ENCODE peak calls at places on chromosomes 3 and 15, in seven cellular contexts. L is sigmoid colon, E is heart left ventricle, R is tibial nerve, O is thyroid gland, I is K562, Q is HCT116. Y is an unnamed sample. For H3K4me1 and H3K9me3, the result is how much of the 10 kb centered on the place peaks cover.

GRCh38 chr3:52353291-52353855 is 37.3 kb downstream of the DNAH1 start:
- DNase-seq in L (no peak), E (peak), R (no peak), O (no peak), I (no peak), Q (no peak), Y (no peak)

GRCh38 chr3:133992951-133993595 is 36.7 kb downstream of the SLCO2A1 start:
- DNase-seq in L (peak), E (no peak), R (no peak), O (no peak), I (no peak), Q (no peak), Y (no peak)

GRCh38 chr3:197224034-197224444 is 74.4 kb downstream of the DLG1 start:
- DNase-seq in L (no peak), E (no peak), R (no peak), O (no peak), I (peak), Q (peak), Y (no peak)

GRCh38 chr15:39748276-39748675 is 34.4 kb downstream of the FSIP1 start:
- DNase-seq in L (no peak), E (no peak), R (no peak), O (no peak), I (no peak), Q (no peak), Y (no peak)

GRCh38 chr3:98884675-98885371 is 16.7 kb downstream of the DCBLD2 start:
- DNase-seq in L (no peak), E (no peak), R (no peak), O (no peak), I (no peak), Q (no peak), Y (no peak)

GRCh38 chr3:151402349-151402748 is 17.8 kb upstream of the P2RY12 start:
- DNase-seq in L (no peak), E (no peak), R (no peak), O (no peak), I (no peak), Q (no peak), Y (no peak)

GRCh38 chr15:37045859-37046318 is 54.5 kb downstream of the MEIS2 start:
- DNase-seq in L (no peak), E (no peak), R (no peak), O (no peak), I (no peak), Q (no peak), Y (no peak)

GRCh38 chr3:22399566-22399965 is 648.6 kb upstream of the ZNF385D start:
- DNase-seq in L (no peak), E (no peak), R (no peak), O (no peak), I (no peak), Q (no peak), Y (no peak)

GRCh38 chr3:129114455-129114854 is 7.1 kb downstream of the RAB43 start:
- DNase-seq in L (no peak), E (no peak), R (no peak), O (no peak), I (no peak), Q (no peak), Y (no peak)

GRCh38 chr3:149658444-149659172 is 783 bp upstream of the WWTR1 start:
- DNase-seq in L (peak), E (peak), R (peak), O (peak), I (no peak), Q (peak), Y (peak)

GRCh38 chr3:32910954-32911353 is 40.5 kb upstream of the CCR4 start:
- DNase-seq in L (no peak), E (no peak), R (no peak), O (no peak), I (no peak), Q (no peak), Y (no peak)

GRCh38 chr3:147392083-147392916 is 14.0 kb downstream of the ZIC4 start:
- DNase-seq in L (peak), E (no peak), R (no peak), O (no peak), I (no peak), Q (no peak), Y (peak)

GRCh38 chr15:41546846-41547786 is 3.1 kb upstream of the RPAP1 start:
- DNase-seq in L (no peak), E (no peak), R (no peak), O (no peak), I (no peak), Q (peak), Y (no peak)

GRCh38 chr3:128329491-128330300 is 137.0 kb downstream of the DNAJB8 start:
- DNase-seq in L (peak), E (no peak), R (no peak), O (no peak), I (no peak), Q (no peak), Y (no peak)

GRCh38 chr3:128870327-128870726 is 9.1 kb upstream of the ACAD9 start:
- DNase-seq in L (no peak), E (no peak), R (no peak), O (no peak), I (no peak), Q (no peak), Y (no peak)

GRCh38 chr15:33094336-33094735 is 100.2 kb downstream of the FMN1 start:
- DNase-seq in L (no peak), E (no peak), R (no peak), O (no peak), I (no peak), Q (no peak), Y (no peak)

GRCh38 chr15:101017041-101017754 is 98.0 kb downstream of the LRRK1 start:
- DNase-seq in L (peak), E (no peak), R (no peak), O (no peak), I (no peak), Q (no peak), Y (no peak)

GRCh38 chr3:190862209-190863118 is at the start of gene GMNC:
- DNase-seq in L (peak), E (peak), R (peak), O (peak), I (no peak), Q (peak), Y (peak)

GRCh38 chr15:52858388-52859176 is 68.4 kb upstream of the ONECUT1 start:
- DNase-seq in L (no peak), E (peak), R (no peak), O (no peak), I (no peak), Q (no peak), Y (no peak)

GRCh38 chr3:53776494-53777101 is 69.6 kb downstream of the CHDH start:
- DNase-seq in L (no peak), E (no peak), R (no peak), O (peak), I (no peak), Q (no peak), Y (peak)

GRCh38 chr3:30578479-30578878 is 27.9 kb upstream of the TGFBR2 start:
- DNase-seq in L (peak), E (peak), R (no peak), O (no peak), I (no peak), Q (no peak), Y (no peak)

GRCh38 chr3:142603340-142603730 is 7.1 kb downstream of the PLS1 start:
- DNase-seq in L (no peak), E (no peak), R (no peak), O (no peak), I (no peak), Q (no peak), Y (no peak)

GRCh38 chr3:119672791-119673190 is 4.4 kb downstream of the COX17 start:
- DNase-seq in L (no peak), E (no peak), R (no peak), O (no peak), I (no peak), Q (no peak), Y (no peak)

GRCh38 chr15:29682781-29683180 is 139.5 kb downstream of the TJP1 start:
- DNase-seq in L (no peak), E (no peak), R (no peak), O (no peak), I (no peak), Q (no peak), Y (no peak)

GRCh38 chr3:66393486-66394260 is 107.1 kb downstream of the LRIG1 start:
- DNase-seq in L (peak), E (no peak), R (no peak), O (no peak), I (no peak), Q (no peak), Y (no peak)
- TF ChIP-seq POLR2A in L (no peak), E (no peak), R (no peak), O (no peak), I (no peak), Q (no peak), Y (no peak)

GRCh38 chr15:61736792-61737191 is 323.5 kb downstream of the VPS13C start:
- DNase-seq in L (no peak), E (no peak), R (no peak), O (no peak), I (no peak), Q (no peak), Y (no peak)

GRCh38 chr15:61726166-61726565 is 334.1 kb downstream of the VPS13C start:
- DNase-seq in L (no peak), E (no peak), R (no peak), O (no peak), I (no peak), Q (no peak), Y (no peak)

DNA sequence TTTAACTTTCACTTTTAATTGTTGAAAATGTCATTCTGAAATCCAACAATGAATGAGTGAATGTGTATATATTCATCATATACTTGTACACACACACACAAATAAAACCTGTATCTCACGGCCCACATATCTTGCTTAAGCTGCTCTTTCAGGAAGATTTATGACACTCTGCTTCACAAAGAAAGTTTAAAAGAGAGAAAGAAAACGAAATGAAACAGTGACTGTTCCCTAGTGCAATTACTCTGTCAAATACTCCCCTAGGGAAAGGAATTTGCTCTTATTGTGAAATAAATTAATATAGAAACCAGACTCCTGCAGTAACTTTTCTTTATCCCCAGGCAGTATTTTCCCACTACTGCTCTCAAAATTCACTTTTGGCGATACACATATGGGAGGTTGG is 329.2 kb downstream of the VPS13C start:
- DNase-seq in L (no peak), E (no peak), R (no peak), O (no peak), I (no peak), Q (no peak), Y (no peak)
- H3K4me1 ChIP-seq in L (under half), E (under half), R (under half), O (under half), I (under half), Q (under half), Y (under half)

GRCh38 chr3:136913168-136913567 is 44.6 kb upstream of the IL20RB start:
- DNase-seq in L (no peak), E (no peak), R (no peak), O (no peak), I (no peak), Q (no peak), Y (no peak)
- H3K9me3 ChIP-seq in L (under half), E (under half), R (under half), O (under half), I (under half), Q (under half), Y (under half)

GRCh38 chr3:169145551-169145950 is 518.0 kb downstream of the MECOM start:
- DNase-seq in L (no peak), E (no peak), R (no peak), O (no peak), I (no peak), Q (no peak), Y (no peak)
- TF ChIP-seq POLR2A in L (no peak), E (no peak), R (no peak), O (no peak), I (no peak), Q (no peak), Y (no peak)

GRCh38 chr3:103337179-103337845 is 902.5 kb downstream of the ZPLD1 start:
- DNase-seq in L (no peak), E (no peak), R (no peak), O (no peak), I (no peak), Q (no peak), Y (no peak)
- H3K4me1 ChIP-seq in L (under half), E (under half), R (under half), O (under half), I (under half), Q (under half), Y (under half)

DNA sequence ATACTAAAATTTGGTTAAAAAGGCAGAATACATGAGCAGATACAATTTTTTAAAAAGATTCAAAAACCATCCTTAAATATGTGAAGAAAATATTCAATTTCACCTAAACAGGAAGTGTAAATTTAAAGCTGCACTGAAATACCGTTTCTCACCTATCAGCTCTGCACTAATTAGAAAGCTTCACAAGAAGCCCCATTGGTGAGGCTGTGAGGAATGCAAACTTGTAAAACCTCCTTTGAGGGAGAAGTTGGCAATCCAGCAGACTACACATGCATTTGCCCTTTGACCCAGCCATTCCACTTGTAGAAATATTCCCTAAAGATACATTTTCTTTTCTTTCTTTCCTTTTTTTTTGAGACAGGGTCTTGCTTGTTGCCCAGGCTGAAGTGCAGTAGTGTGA is 18.8 kb downstream of the BLM start:
- DNase-seq in L (no peak), E (no peak), R (no peak), O (no peak), I (no peak), Q (no peak), Y (no peak)
- H3K9me3 ChIP-seq in L (under half), E (under half), R (under half), O (under half), I (under half), Q (under half), Y (under half)

DNA sequence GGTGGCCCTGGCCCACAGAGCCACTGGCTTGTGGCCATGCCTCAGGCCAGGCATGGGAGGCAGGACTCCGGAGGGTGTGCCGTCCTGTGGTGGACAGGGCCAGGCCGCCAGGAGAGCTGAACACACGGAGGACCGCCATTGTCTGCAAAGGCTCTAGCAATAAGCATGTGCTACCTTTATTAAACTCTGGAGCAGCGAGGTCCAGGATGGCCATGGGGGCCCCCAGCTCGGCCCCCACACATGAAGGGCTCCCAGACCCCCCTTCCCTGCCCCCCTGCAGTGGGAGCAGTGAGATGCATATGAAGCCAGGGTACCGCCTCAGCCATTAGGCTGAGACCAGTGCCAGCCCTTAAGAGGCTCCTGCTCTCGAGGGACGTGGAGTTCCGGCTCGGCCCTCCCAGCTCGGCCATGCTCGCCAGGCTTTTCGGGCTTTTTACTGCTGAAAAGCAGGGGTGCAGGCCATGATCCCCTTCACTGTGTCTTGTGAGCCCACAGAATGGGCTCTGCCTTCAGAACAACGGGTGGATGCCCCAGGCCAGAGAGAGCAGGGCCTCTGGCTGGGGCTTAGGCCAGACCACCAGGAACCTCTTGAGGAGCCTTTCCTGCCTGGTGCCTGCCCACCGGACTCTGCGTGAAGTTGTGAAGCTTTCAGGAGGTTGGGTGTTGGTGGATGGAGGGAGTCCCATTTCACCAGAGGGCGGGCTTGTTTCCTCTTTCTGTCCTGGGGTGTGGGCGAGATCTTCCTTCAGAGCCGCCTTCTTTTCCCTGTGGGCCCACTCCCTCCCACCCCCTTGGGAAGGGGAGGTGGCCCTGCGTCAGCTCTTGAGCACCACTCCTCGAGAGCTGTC is 2.6 kb downstream of the AMIGO3 start:
- DNase-seq in L (peak), E (no peak), R (no peak), O (no peak), I (no peak), Q (no peak), Y (peak)
- TF ChIP-seq POLR2A in L (no peak), E (no peak), R (no peak), O (no peak), I (no peak), Q (no peak), Y (no peak)

Y was measured in right lobe of liver.